ENCODE peak calls at places on chromosomes 11 and 22, in eight cellular contexts. B is activated naive CD4-positive, alpha-beta T cell treated with Interleukin-2 at 50 U/mL for 16 hours; M is stimulated activated naive B cell treated with anti-CD40 and anti-IgM and Interleukin-4, amounts not matched to agents 10 μg/mL and 1 μg/mL and 100 μg/mL, for 72 hours; R is stimulated activated CD4-positive, alpha-beta T cell treated with anti-CD3 and anti-CD28 coated beads, Interleukin-4, amount 100 ng/mL, for 24 hours; P is GM04504; H is tibial artery; W is trophoblast cell; V is ELR. S is an unnamed sample.

GRCh38 chr11:96105944-96106343 is 182.0 kb upstream of the MTMR2 start:
- DNase-seq in W (no peak), B (no peak), H (no peak), M (no peak), P (no peak), R (no peak), V (no peak), S (no peak)

GRCh38 chr22:29457730-29458129 is 19.3 kb downstream of the RFPL1 start:
- DNase-seq in R (no peak), W (no peak), M (peak; percentile 30), V (peak; percentile 77), B (no peak), P (peak; percentile 13), H (no peak), S (no peak)

GRCh38 chr22:31148953-31149627 is 8.8 kb upstream of the PLA2G3 start:
- DNase-seq in H (peak; percentile 61), M (peak; percentile 24), V (peak; percentile 82), W (peak; percentile 64), B (peak; percentile 23), R (peak; percentile 31), P (peak; percentile 50), S (peak; percentile 30)

GRCh38 chr11:27406498-27407354 is 43.7 kb upstream of the CCDC34 start:
- DNase-seq in H (no peak), W (no peak), M (no peak), R (no peak), P (no peak), B (no peak), V (no peak), S (no peak)

GRCh38 chr11:2462092-2462985 is 17.5 kb downstream of the KCNQ1 start:
- DNase-seq in H (no peak), W (no peak), M (no peak), P (no peak), V (no peak), R (no peak), B (no peak), S (no peak)

GRCh38 chr11:117796456-117797428 is at the start of gene DSCAML1:
- DNase-seq in P (no peak), M (no peak), B (peak; percentile 53), H (no peak), V (no peak), R (peak; percentile 48), W (no peak), S (no peak)

GRCh38 chr11:113667801-113668200 is 38.3 kb downstream of the TMPRSS5 start:
- DNase-seq in R (no peak), B (no peak), P (no peak), W (no peak), H (no peak), V (peak; percentile 16), M (no peak), S (no peak)

GRCh38 chr11:75342966-75343870 is 8.2 kb downstream of the ARRB1 start:
- DNase-seq in V (peak; percentile 68), P (no peak), B (no peak), W (peak; percentile 60), R (no peak), H (no peak), M (no peak), S (no peak)

GRCh38 chr11:78277314-78277994 is 88.7 kb downstream of the USP35 start:
- DNase-seq in H (no peak), R (no peak), M (no peak), P (no peak), B (no peak), W (no peak), V (no peak), S (no peak)

GRCh38 chr22:34800265-34800664 is 265.7 kb upstream of the ISX start:
- DNase-seq in R (no peak), H (no peak), V (no peak), B (no peak), W (no peak), P (peak; percentile 3), M (no peak), S (no peak)

GRCh38 chr11:8368194-8368593 is 104.5 kb upstream of the LMO1 start:
- DNase-seq in V (no peak), W (no peak), H (no peak), P (no peak), M (no peak), R (no peak), B (no peak), S (no peak)